ENCODE peak calls at places on chromosomes 5 and 9, in five cellular contexts. I, X, J, L and G are unnamed samples.
A peak's percentile ranks its signal among the peaks of the same experiment; 100 is the strongest.

GRCh38 chr9:102497709-102498108 is 497.4 kb upstream of the CYLC2 start:
- DNase-seq in I (no peak), X (no peak), J (no peak), L (no peak), G (no peak)

GRCh38 chr5:55360190-55360589 is 52.4 kb downstream of the MTREX start:
- DNase-seq in I (no peak), X (no peak), J (no peak), L (no peak), G (no peak)

GRCh38 chr9:125407974-125408900 is 146.6 kb downstream of the GAPVD1 start:
- DNase-seq in I (peak; percentile 92), X (peak; percentile 95), J (no peak), L (peak; percentile 39), G (peak; percentile 97)

GRCh38 chr5:10077721-10078551 is 171.8 kb downstream of the ATPSCKMT start:
- DNase-seq in I (no peak), X (no peak), J (no peak), L (no peak), G (no peak)

GRCh38 chr5:159113405-159113804 is 13.7 kb upstream of the EBF1 start:
- DNase-seq in I (no peak), X (no peak), J (no peak), L (no peak), G (no peak)

GRCh38 chr9:22405869-22406659 is 40.6 kb upstream of the DMRTA1 start:
- DNase-seq in I (no peak), X (no peak), J (no peak), L (no peak), G (no peak)

GRCh38 chr9:98900725-98901124 is 43.0 kb upstream of the COL15A1 start:
- DNase-seq in I (no peak), X (no peak), J (no peak), L (no peak), G (no peak)

GRCh38 chr5:103425686-103426454 is 136.7 kb downstream of the NUDT12 start:
- DNase-seq in I (no peak), X (no peak), J (no peak), L (no peak), G (no peak)

GRCh38 chr5:143309661-143310431 is 93.6 kb downstream of the NR3C1 start:
- DNase-seq in I (no peak), X (no peak), J (no peak), L (no peak), G (no peak)

GRCh38 chr5:28190011-28190410 is 1151.6 kb upstream of the CDH9 start:
- DNase-seq in I (no peak), X (no peak), J (no peak), L (no peak), G (no peak)

GRCh38 chr9:124551472-124552339 is 44.5 kb upstream of the NR5A1 start:
- DNase-seq in I (peak; percentile 63), X (peak; percentile 78), J (peak; percentile 4), L (peak; percentile 53), G (peak; percentile 66)

GRCh38 chr5:167565555-167565954 is 725.9 kb upstream of the WWC1 start:
- DNase-seq in I (no peak), X (no peak), J (no peak), L (no peak), G (peak; percentile 39)

GRCh38 chr5:179806250-179807045 is at the start of gene MGAT4B:
- DNase-seq in I (peak; percentile 91), X (peak; percentile 78), J (no peak), L (no peak), G (peak; percentile 96)

GRCh38 chr5:146527785-146528184 is 11.8 kb upstream of the GPR151 start:
- DNase-seq in I (no peak), X (no peak), J (no peak), L (no peak), G (no peak)

GRCh38 chr9:131590449-131590848 is 45.1 kb downstream of the PRRT1B start:
- DNase-seq in I (no peak), X (no peak), J (no peak), L (no peak), G (no peak)

GRCh38 chr5:150140830-150141229 is 14.8 kb downstream of the PDGFRB start:
- DNase-seq in I (no peak), X (no peak), J (no peak), L (no peak), G (peak; percentile 82)

GRCh38 chr5:73728493-73729273 is 102.7 kb downstream of the ARHGEF28 start:
- DNase-seq in I (no peak), X (no peak), J (no peak), L (no peak), G (no peak)

GRCh38 chr5:8943301-8943700 is 602.6 kb downstream of the SEMA5A start:
- DNase-seq in I (no peak), X (no peak), J (no peak), L (no peak), G (no peak)

GRCh38 chr9:38066907-38067610 is 2.0 kb downstream of the SHB start:
- DNase-seq in I (no peak), X (no peak), J (no peak), L (no peak), G (no peak)

GRCh38 chr9:95025213-95026170 is 292.0 kb downstream of the FANCC start:
- DNase-seq in I (peak; percentile 31), X (no peak), J (no peak), L (peak; percentile 80), G (peak; percentile 73)

GRCh38 chr5:173817561-173817960 is 70.6 kb upstream of the CPEB4 start:
- DNase-seq in I (no peak), X (no peak), J (no peak), L (no peak), G (no peak)

GRCh38 chr9:36940881-36941280 is 93.2 kb downstream of the PAX5 start:
- DNase-seq in I (no peak), X (peak; percentile 32), J (no peak), L (no peak), G (no peak)

GRCh38 chr9:17082343-17082742 is 52.5 kb upstream of the CNTLN start:
- DNase-seq in I (no peak), X (peak; percentile 55), J (no peak), L (no peak), G (peak; percentile 63)

GRCh38 chr5:72554897-72555296 is 47.7 kb upstream of the ZNF366 start:
- DNase-seq in I (no peak), X (no peak), J (no peak), L (no peak), G (no peak)

GRCh38 chr5:72556351-72557146 is 49.3 kb upstream of the ZNF366 start:
- DNase-seq in I (no peak), X (peak; percentile 89), J (peak; percentile 5), L (peak; percentile 43), G (no peak)

GRCh38 chr5:72557147-72557501 is 49.9 kb upstream of the ZNF366 start:
- DNase-seq in I (no peak), X (no peak), J (no peak), L (no peak), G (no peak)

GRCh38 chr5:72557576-72558336 is 50.5 kb upstream of the ZNF366 start:
- DNase-seq in I (no peak), X (no peak), J (no peak), L (no peak), G (no peak)

DNA sequence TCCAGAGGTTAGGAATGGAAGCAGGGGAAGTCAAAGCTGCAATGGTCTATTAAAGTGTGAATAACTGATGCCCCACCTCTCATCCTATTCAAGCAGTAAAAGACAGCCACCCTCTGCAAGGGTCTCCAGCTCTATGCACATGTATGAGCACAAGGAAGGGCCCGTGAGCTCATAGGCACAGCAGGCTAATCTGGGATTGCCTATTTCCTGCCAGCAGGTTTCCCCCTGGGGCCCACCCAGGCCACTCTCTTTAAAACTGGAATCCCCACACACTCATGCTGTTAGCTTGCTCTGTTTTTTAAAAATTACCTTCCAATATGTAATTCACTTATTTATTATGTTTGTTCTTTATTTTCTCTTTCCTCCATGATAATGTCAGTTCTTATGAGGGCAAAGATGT is 48.7 kb upstream of the ZNF366 start:
- DNase-seq in I (no peak), X (no peak), J (no peak), L (no peak), G (no peak)
- H2AFZ ChIP-seq in I (peak overlapping the region; percentile 53), X (peak overlapping the region; percentile 84), J (no peak overlapping the region), L (no peak overlapping the region), G (no peak overlapping the region)

GRCh38 chr5:154141686-154142300 is 48.7 kb upstream of the GALNT10 start:
- DNase-seq in I (no peak), X (no peak), J (no peak), L (no peak), G (no peak)

GRCh38 chr5:154136141-154136540 is 54.4 kb upstream of the GALNT10 start:
- DNase-seq in I (no peak), X (no peak), J (no peak), L (no peak), G (no peak)

GRCh38 chr5:154135125-154135524 is 55.4 kb upstream of the GALNT10 start:
- DNase-seq in I (peak; percentile 60), X (no peak), J (no peak), L (no peak), G (no peak)

GRCh38 chr5:154140381-154140780 is 50.2 kb upstream of the GALNT10 start:
- DNase-seq in I (no peak), X (no peak), J (no peak), L (no peak), G (no peak)

DNA sequence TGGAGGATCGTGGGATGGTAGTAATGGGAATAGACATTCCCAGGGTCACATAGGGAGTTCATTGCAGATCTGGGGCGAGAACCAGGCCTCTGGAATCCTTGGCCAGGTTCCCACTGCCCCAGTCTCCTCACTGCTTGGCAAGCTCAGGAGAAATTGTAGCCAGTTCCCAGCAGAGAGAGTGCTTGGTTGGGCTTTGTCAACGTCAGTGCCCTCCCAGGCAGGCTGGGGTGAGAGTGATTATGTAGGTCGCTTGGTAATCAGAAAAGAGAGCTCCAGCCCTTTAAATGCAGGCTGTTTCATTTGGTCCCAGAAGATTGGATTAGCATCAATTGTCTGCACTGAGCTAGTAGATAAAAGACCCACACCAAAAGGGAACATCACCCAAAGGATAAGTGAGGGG is 51.8 kb upstream of the GALNT10 start:
- DNase-seq in I (no peak), X (no peak), J (no peak), L (no peak), G (no peak)
- TF ChIP-seq CHD2 in I (no peak), X (no peak), J (no peak), L (no peak), G (no peak)

GRCh38 chr9:121826711-121827110 is 175.3 kb downstream of the DAB2IP start:
- DNase-seq in I (no peak), X (peak; percentile 39), J (no peak), L (no peak), G (no peak)

GRCh38 chr9:121824651-121825480 is 173.4 kb downstream of the DAB2IP start:
- DNase-seq in I (peak; percentile 30), X (peak; percentile 45), J (no peak), L (peak; percentile 10), G (peak; percentile 64)

GRCh38 chr9:121823451-121824169 is 172.2 kb downstream of the DAB2IP start:
- DNase-seq in I (no peak), X (peak; percentile 28), J (no peak), L (no peak), G (no peak)

GRCh38 chr9:121827251-121827967 is 176.0 kb downstream of the DAB2IP start:
- DNase-seq in I (no peak), X (peak; percentile 46), J (no peak), L (no peak), G (no peak)

DNA sequence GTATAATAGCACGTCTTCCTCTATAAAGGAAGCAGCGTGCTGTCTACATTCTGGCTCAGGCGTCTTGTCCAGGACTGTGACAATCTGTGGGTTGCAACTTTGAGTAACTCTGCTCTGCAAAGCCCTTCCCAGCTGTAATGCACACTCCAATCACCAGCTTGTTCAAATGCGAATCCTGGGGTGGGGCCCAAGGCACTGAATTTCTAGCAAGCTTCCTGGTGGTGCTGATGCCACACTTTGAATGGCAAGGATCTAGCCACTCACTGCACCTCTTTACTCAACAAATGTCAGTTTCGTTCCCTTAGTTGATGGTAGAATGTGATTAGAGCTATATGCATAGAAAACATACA is 174.0 kb downstream of the DAB2IP start:
- DNase-seq in I (no peak), X (peak; percentile 40), J (no peak), L (no peak), G (no peak)
- H2AFZ ChIP-seq in I (no peak overlapping the region), X (no peak overlapping the region), J (no peak overlapping the region), L (no peak overlapping the region), G (no peak overlapping the region)

GRCh38 chr9:136052991-136053756 is 41.9 kb downstream of the NACC2 start:
- DNase-seq in I (no peak), X (peak; percentile 56), J (no peak), L (peak; percentile 14), G (peak; percentile 50)
- TF ChIP-seq CHD2 in I (no peak), X (no peak), J (no peak), L (no peak), G (no peak)